ENCODE peak calls at places on chromosome 21, in eight cellular contexts. K is effector memory CD8-positive, alpha-beta T cell; T is left lobe of liver; G is stimulated activated naive CD8-positive, alpha-beta T cell treated with anti-CD3 and anti-CD28 coated beads, Interleukin-15, amount 100 ng/mL, for 72 hours; H is EL; P is NCI-H1694 treated with DMSO at 0.1 percent for 48 hours; A is fibroblast of lung; V is HTR-8/SVneo. C is an unnamed sample.

GRCh38 chr21:21324297-21324696 is 326.1 kb downstream of the NCAM2 start:
- DNase-seq in K (no peak), T (no peak), G (no peak), H (no peak), P (no peak), A (no peak), V (no peak), C (no peak)

GRCh38 chr21:27365394-27365793 is 398.5 kb upstream of the ADAMTS5 start:
- DNase-seq in K (no peak), T (no peak), G (no peak), H (peak; percentile 51), P (no peak), A (no peak), V (no peak), C (no peak)

GRCh38 chr21:45305831-45306230 is 18.1 kb upstream of the POFUT2 start:
- DNase-seq in K (no peak), T (no peak), G (no peak), H (no peak), P (no peak), A (no peak), V (no peak), C (no peak)

GRCh38 chr21:33403786-33404571 is 766 bp downstream of the IFNGR2 start:
- DNase-seq in K (no peak), T (peak; percentile 76), G (peak; percentile 29), H (peak; percentile 50), P (peak; percentile 30), A (peak; percentile 48), V (no peak), C (peak; percentile 47)

GRCh38 chr21:43600642-43601397 is 58.5 kb downstream of the HSF2BP start:
- DNase-seq in K (no peak), T (no peak), G (no peak), H (peak; percentile 92), P (peak; percentile 60), A (peak; percentile 81), V (peak; percentile 78), C (no peak)

GRCh38 chr21:42366292-42367010 is at the start of gene TFF1:
- DNase-seq in K (no peak), T (no peak), G (no peak), H (no peak), P (no peak), A (no peak), V (no peak), C (peak; percentile 30)

GRCh38 chr21:42495027-42495426 is 997 bp downstream of the RSPH1 start:
- DNase-seq in K (no peak), T (no peak), G (no peak), H (no peak), P (no peak), A (no peak), V (no peak), C (no peak)

GRCh38 chr21:38333290-38334272 is 76.8 kb downstream of the KCNJ15 start:
- DNase-seq in K (no peak), T (peak; percentile 85), G (no peak), H (peak; percentile 21), P (no peak), A (peak; percentile 41), V (peak; percentile 22), C (no peak)

GRCh38 chr21:44708213-44708865 is 3.0 kb downstream of the TSPEAR start:
- DNase-seq in K (no peak), T (no peak), G (no peak), H (no peak), P (no peak), A (no peak), V (no peak), C (no peak)

GRCh38 chr21:43598416-43599120 is 60.7 kb downstream of the HSF2BP start:
- DNase-seq in K (no peak), T (no peak), G (no peak), H (peak; percentile 93), P (no peak), A (peak; percentile 73), V (peak; percentile 45), C (no peak)

GRCh38 chr21:33401617-33401967 is 1.6 kb upstream of the IFNGR2 start:
- DNase-seq in K (no peak), T (no peak), G (no peak), H (peak; percentile 78), P (no peak), A (no peak), V (no peak), C (no peak)

GRCh38 chr21:34722684-34723300 is 54.0 kb downstream of the CLIC6 start:
- DNase-seq in K (peak; percentile 15), T (no peak), G (peak; percentile 28), H (no peak), P (no peak), A (no peak), V (peak; percentile 33), C (no peak)

GRCh38 chr21:41856572-41856971 is 22.6 kb downstream of the PRDM15 start:
- DNase-seq in K (no peak), T (no peak), G (no peak), H (no peak), P (no peak), A (no peak), V (no peak), C (no peak)

GRCh38 chr21:45977396-45977795 is 4.2 kb upstream of the COL6A1 start:
- DNase-seq in K (no peak), T (peak; percentile 47), G (no peak), H (no peak), P (no peak), A (no peak), V (no peak), C (no peak)

GRCh38 chr21:46049890-46050650 is 47.8 kb upstream of the COL6A2 start:
- DNase-seq in K (no peak), T (no peak), G (no peak), H (no peak), P (no peak), A (no peak), V (no peak), C (no peak)

GRCh38 chr21:43916076-43916475 is 51.1 kb downstream of the AGPAT3 start:
- DNase-seq in K (no peak), T (no peak), G (no peak), H (no peak), P (no peak), A (no peak), V (no peak), C (no peak)

GRCh38 chr21:36705679-36706481 is 7.0 kb downstream of the SIM2 start:
- DNase-seq in K (no peak), T (no peak), G (peak; percentile 5), H (no peak), P (no peak), A (no peak), V (no peak), C (no peak)

GRCh38 chr21:42460391-42461184 is 35.4 kb downstream of the RSPH1 start:
- DNase-seq in K (no peak), T (no peak), G (no peak), H (no peak), P (no peak), A (no peak), V (no peak), C (no peak)

GRCh38 chr21:44648557-44649311 is 2.5 kb downstream of the KRTAP10-11 start:
- DNase-seq in K (no peak), T (no peak), G (no peak), H (no peak), P (no peak), A (no peak), V (no peak), C (no peak)

GRCh38 chr21:15272591-15272990 is 207.8 kb upstream of the NRIP1 start:
- DNase-seq in K (no peak), T (no peak), G (no peak), H (no peak), P (no peak), A (no peak), V (no peak), C (no peak)

GRCh38 chr21:41993744-41994143 is 16.4 kb downstream of the ZBTB21 start:
- DNase-seq in K (no peak), T (no peak), G (no peak), H (peak; percentile 88), P (no peak), A (peak; percentile 83), V (no peak), C (no peak)

GRCh38 chr21:41112740-41113692 is 54.9 kb upstream of the BACE2 start:
- DNase-seq in K (no peak), T (no peak), G (no peak), H (peak; percentile 97), P (no peak), A (peak; percentile 81), V (peak; percentile 17), C (no peak)

GRCh38 chr21:45150630-45151265 is 76.4 kb downstream of the ADARB1 start:
- DNase-seq in K (no peak), T (no peak), G (no peak), H (no peak), P (no peak), A (no peak), V (no peak), C (no peak)

GRCh38 chr21:43315244-43316137 is 111.4 kb downstream of the SIK1 start:
- DNase-seq in K (peak; percentile 11), T (no peak), G (no peak), H (no peak), P (no peak), A (no peak), V (no peak), C (no peak)

GRCh38 chr21:31343680-31344480 is at the start of gene TIAM1:
- DNase-seq in K (no peak), T (peak; percentile 47), G (no peak), H (peak; percentile 68), P (no peak), A (peak; percentile 62), V (peak; percentile 56), C (no peak)

GRCh38 chr21:42837421-42838211 is 41.7 kb downstream of the WDR4 start:
- DNase-seq in K (no peak), T (peak; percentile 62), G (no peak), H (no peak), P (no peak), A (no peak), V (no peak), C (no peak)

GRCh38 chr21:35256468-35256988 is 207.4 kb upstream of the RUNX1 start:
- DNase-seq in K (no peak), T (no peak), G (no peak), H (peak; percentile 98), P (peak; percentile 67), A (peak; percentile 99), V (peak; percentile 78), C (peak; percentile 86)

GRCh38 chr21:41848971-41849580 is 30.1 kb downstream of the PRDM15 start:
- DNase-seq in K (no peak), T (no peak), G (no peak), H (no peak), P (no peak), A (no peak), V (no peak), C (no peak)

GRCh38 chr21:38258803-38259485 is 2.2 kb downstream of the KCNJ15 start:
- DNase-seq in K (no peak), T (no peak), G (no peak), H (no peak), P (no peak), A (peak; percentile 88), V (no peak), C (no peak)

GRCh38 chr21:35578831-35579470 is 481.4 kb downstream of the SETD4 start:
- DNase-seq in K (no peak), T (no peak), G (no peak), H (peak; percentile 34), P (no peak), A (peak; percentile 66), V (no peak), C (no peak)

GRCh38 chr21:36990508-36991205 is 15.8 kb upstream of the RIPPLY3 start:
- DNase-seq in K (no peak), T (no peak), G (no peak), H (no peak), P (no peak), A (no peak), V (no peak), C (no peak)

GRCh38 chr21:25402134-25402957 is 204.9 kb downstream of the MRPL39 start:
- DNase-seq in K (no peak), T (no peak), G (peak; percentile 39), H (no peak), P (no peak), A (no peak), V (no peak), C (no peak)

GRCh38 chr21:15978158-15978805 is 248.5 kb downstream of the USP25 start:
- DNase-seq in K (no peak), T (no peak), G (no peak), H (peak; percentile 2), P (no peak), A (no peak), V (no peak), C (no peak)

GRCh38 chr21:26572668-26573381 is at the start of gene CYYR1:
- DNase-seq in K (no peak), T (peak; percentile 44), G (no peak), H (peak; percentile 15), P (no peak), A (peak; percentile 54), V (no peak), C (no peak)

C was measured in RKO.